ENCODE peak calls at places on chromosomes 16 and 17, in six cellular contexts. K is MV-4-11, Z is iPS-NIHi11, B is Calu3, S is WERI-Rb-1, R is NT2/D1. Q is an unnamed sample.

GRCh38 chr17:55420776-55421178 is 858 bp downstream of the MMD start:
- DNase-seq in B (peak), Z (peak), R (no peak), S (peak), K (no peak), Q (peak)

GRCh38 chr16:31410082-31410481 is 16.9 kb downstream of the ITGAD start:
- DNase-seq in R (no peak), B (no peak), Z (no peak), K (no peak), S (no peak), Q (no peak)

GRCh38 chr17:33901085-33901484 is 354.0 kb upstream of the CCL2 start:
- DNase-seq in S (no peak), R (peak), K (no peak), Z (no peak), B (no peak), Q (peak)

GRCh38 chr17:39653662-39654331 is 11.4 kb upstream of the TCAP start:
- DNase-seq in K (peak), S (peak), Z (peak), R (no peak), B (peak), Q (peak)

GRCh38 chr17:35799942-35800341 is 4.5 kb upstream of the MMP28 start:
- DNase-seq in Z (no peak), S (no peak), K (no peak), B (no peak), R (no peak), Q (no peak)

GRCh38 chr16:70789927-70790447 is 11.0 kb downstream of the VAC14 start:
- DNase-seq in Z (no peak), S (no peak), B (no peak), K (no peak), R (no peak), Q (no peak)

GRCh38 chr16:17770104-17770503 is 299.3 kb upstream of the XYLT1 start:
- DNase-seq in R (no peak), S (no peak), B (no peak), Z (no peak), K (no peak), Q (peak)

GRCh38 chr16:920722-921121 is 50.1 kb downstream of the LMF1 start:
- DNase-seq in K (peak), S (no peak), R (no peak), Z (no peak), B (no peak), Q (no peak)

GRCh38 chr17:41893384-41893783 is 25.4 kb downstream of the ACLY start:
- DNase-seq in Z (no peak), K (no peak), R (no peak), S (no peak), B (no peak), Q (no peak)

GRCh38 chr17:66255112-66255511 is 25.9 kb upstream of the APOH start:
- DNase-seq in Z (peak), S (peak), K (peak), R (peak), B (peak), Q (peak)

GRCh38 chr17:17098426-17099035 is 56.3 kb downstream of the MPRIP start:
- DNase-seq in Z (no peak), R (no peak), S (no peak), K (no peak), B (no peak), Q (no peak)

GRCh38 chr17:79981090-79981489 is 54.6 kb downstream of the TBC1D16 start:
- DNase-seq in Z (no peak), K (no peak), S (peak), R (no peak), B (no peak), Q (no peak)

GRCh38 chr17:27762527-27763305 is 37.6 kb downstream of the NOS2 start:
- DNase-seq in B (no peak), R (no peak), S (peak), K (peak), Z (no peak), Q (peak)